ENCODE peak calls at places on chromosomes 1 and 21, in eight cellular contexts. W is Panc1, B is lung, M is left ventricle myocardium inferior, O is psoas muscle, C is foreskin fibroblast, T is NB4, Z is mesothelial cell of epicardium. R is an unnamed sample.

GRCh38 chr1:11518016-11518670 is 39.2 kb downstream of the DISP3 start:
- DNase-seq in W (no peak), B (no peak), M (no peak), O (no peak), C (no peak), T (no peak), Z (no peak), R (no peak)

GRCh38 chr1:92404661-92405060 is 82.1 kb downstream of the GFI1 start:
- DNase-seq in W (no peak), B (no peak), M (no peak), O (no peak), C (no peak), T (no peak), Z (no peak), R (no peak)

GRCh38 chr21:45542667-45543370 is 579 bp upstream of the SLC19A1 start:
- DNase-seq in W (no peak), B (no peak), M (peak), O (peak), C (no peak), T (no peak), Z (peak), R (peak)

GRCh38 chr1:223710179-223711133 is 1.9 kb upstream of the CAPN2 start:
- DNase-seq in W (no peak), B (no peak), M (no peak), O (no peak), C (no peak), T (no peak), Z (no peak), R (no peak)

GRCh38 chr1:211813590-211813989 is 17.0 kb downstream of the LPGAT1 start:
- DNase-seq in W (no peak), B (peak), M (peak), O (peak), C (peak), T (peak), Z (no peak), R (no peak)

GRCh38 chr1:41980872-41981653 is 62.3 kb upstream of the HIVEP3 start:
- DNase-seq in W (no peak), B (no peak), M (no peak), O (no peak), C (no peak), T (peak), Z (no peak), R (no peak)

GRCh38 chr1:65983500-65983899 is 190.8 kb downstream of the PDE4B start:
- DNase-seq in W (no peak), B (no peak), M (no peak), O (no peak), C (no peak), T (no peak), Z (no peak), R (no peak)

GRCh38 chr1:201022178-201022823 is 1.2 kb downstream of the KIF21B start:
- DNase-seq in W (no peak), B (no peak), M (no peak), O (no peak), C (no peak), T (no peak), Z (no peak), R (no peak)

GRCh38 chr1:72846476-72846875 is 564.1 kb upstream of the NEGR1 start:
- DNase-seq in W (no peak), B (no peak), M (no peak), O (no peak), C (no peak), T (no peak), Z (no peak), R (no peak)

GRCh38 chr1:178038372-178038771 is 55.5 kb upstream of the RASAL2 start:
- DNase-seq in W (no peak), B (no peak), M (no peak), O (no peak), C (no peak), T (no peak), Z (no peak), R (no peak)

GRCh38 chr1:22450421-22451021 is 1.1 kb upstream of the ZBTB40 start:
- DNase-seq in W (no peak), B (no peak), M (no peak), O (no peak), C (no peak), T (no peak), Z (no peak), R (no peak)

GRCh38 chr1:62637392-62638105 is 40.2 kb downstream of the ANGPTL3 start:
- DNase-seq in W (no peak), B (no peak), M (no peak), O (no peak), C (no peak), T (peak), Z (no peak), R (no peak)

GRCh38 chr1:78370779-78371482 is 119.8 kb upstream of the PTGFR start:
- DNase-seq in W (no peak), B (no peak), M (no peak), O (no peak), C (peak), T (no peak), Z (no peak), R (no peak)

GRCh38 chr1:194174528-194174927 is 988.1 kb upstream of the B3GALT2 start:
- DNase-seq in W (no peak), B (no peak), M (no peak), O (no peak), C (no peak), T (no peak), Z (no peak), R (no peak)

GRCh38 chr1:56508523-56508983 is 70.8 kb downstream of the PLPP3 start:
- DNase-seq in W (no peak), B (peak), M (peak), O (peak), C (peak), T (peak), Z (no peak), R (no peak)

GRCh38 chr1:80675469-80675868 is 1125.3 kb upstream of the ADGRL2 start:
- DNase-seq in W (no peak), B (no peak), M (no peak), O (no peak), C (no peak), T (no peak), Z (no peak), R (no peak)

GRCh38 chr1:155023627-155024026 is 10.0 kb downstream of the DCST2 start:
- DNase-seq in W (no peak), B (no peak), M (no peak), O (no peak), C (no peak), T (no peak), Z (no peak), R (no peak)

GRCh38 chr1:185581961-185582725 is 152.0 kb upstream of the HMCN1 start:
- DNase-seq in W (no peak), B (no peak), M (no peak), O (no peak), C (peak), T (no peak), Z (no peak), R (no peak)

DNA sequence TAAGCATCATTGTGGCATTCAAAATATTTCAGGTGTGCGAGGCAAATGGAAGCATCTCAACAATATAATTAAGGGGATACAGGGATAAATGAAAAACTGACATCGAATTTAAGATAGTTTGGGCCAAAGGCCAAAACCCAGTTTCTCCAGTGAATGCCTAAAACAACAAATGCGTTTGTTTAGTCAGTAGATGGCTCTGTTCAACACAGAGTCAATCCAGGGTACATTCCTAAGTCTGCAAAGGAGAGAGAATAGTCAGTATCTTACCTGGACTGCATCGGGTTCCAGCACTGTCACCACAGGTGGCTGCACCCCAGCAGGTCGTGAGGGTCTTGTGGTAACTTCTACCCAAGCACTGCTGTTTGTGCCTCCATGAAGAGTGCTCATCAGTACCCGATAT is 321.1 kb downstream of the KCTD3 start:
- DNase-seq in W (no peak), B (no peak), M (no peak), O (no peak), C (no peak), T (no peak), Z (no peak), R (no peak)
- TF ChIP-seq CTCF in W (peak), B (no peak), M (no peak), O (no peak), C (no peak), T (no peak), Z (no peak), R (no peak)

GRCh38 chr1:2786329-2787162 is 14.9 kb downstream of the TTC34 start:
- DNase-seq in W (no peak), B (no peak), M (peak), O (peak), C (no peak), T (peak), Z (peak), R (peak)
- TF ChIP-seq CTCF in W (peak), B (peak), M (peak), O (peak), C (no peak), T (peak), Z (peak), R (peak)

DNA sequence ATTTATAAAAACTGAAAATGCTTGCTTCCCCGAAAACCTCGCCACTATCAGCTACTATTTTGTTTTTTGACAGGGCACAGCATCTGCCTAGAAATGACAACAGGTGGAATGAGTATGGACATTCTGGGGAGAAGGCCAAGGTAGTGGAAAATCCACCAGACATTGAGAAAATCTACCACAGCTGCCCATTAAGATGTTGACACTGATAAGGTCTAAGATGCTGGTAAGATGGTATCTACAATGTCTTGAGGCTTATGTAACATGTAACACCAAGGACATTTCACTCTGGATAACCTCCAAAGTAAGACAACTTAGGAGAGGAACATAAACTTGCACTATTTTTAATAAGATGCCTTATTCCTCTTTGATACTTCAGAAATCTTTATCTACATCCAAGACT is 374.2 kb downstream of the PTBP2 start:
- DNase-seq in W (no peak), B (no peak), M (no peak), O (no peak), C (no peak), T (no peak), Z (no peak), R (no peak)
- TF ChIP-seq CTCF in W (no peak), B (no peak), M (no peak), O (no peak), C (no peak), T (no peak), Z (no peak), R (no peak)

DNA sequence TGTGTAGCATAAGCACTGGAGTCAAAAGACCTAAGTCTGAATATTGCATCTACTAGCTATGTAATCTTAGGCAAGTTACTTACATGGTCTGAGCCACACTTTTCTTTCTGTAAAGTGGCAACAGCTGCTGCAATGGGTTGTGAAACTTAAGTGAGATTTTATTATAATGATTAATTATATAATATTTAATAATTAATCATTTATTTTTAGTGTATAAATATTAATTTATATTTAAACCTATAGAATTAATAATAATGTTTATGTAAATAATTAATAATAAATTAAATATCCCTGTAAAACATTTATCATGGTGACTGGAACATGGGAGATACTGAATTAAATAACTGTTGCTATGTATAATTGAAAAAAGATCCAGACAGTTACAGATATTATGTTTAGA is 180.3 kb downstream of the LRRC40 start:
- DNase-seq in W (no peak), B (no peak), M (no peak), O (no peak), C (no peak), T (no peak), Z (no peak), R (no peak)
- TF ChIP-seq CTCF in W (no peak), B (no peak), M (no peak), O (no peak), C (no peak), T (no peak), Z (no peak), R (no peak)

GRCh38 chr1:231134624-231135023 is 27.2 kb upstream of the TRIM67 start:
- DNase-seq in W (no peak), B (no peak), M (no peak), O (no peak), C (no peak), T (no peak), Z (no peak), R (no peak)
- TF ChIP-seq CTCF in W (no peak), B (no peak), M (no peak), O (no peak), C (no peak), T (no peak), Z (no peak), R (no peak)